ENCODE peak calls at places on chromosomes 12 and 14, in eight cellular contexts. D is transverse colon; X is tibial nerve; C is body of pancreas; A is astrocyte of the spinal cord; F is fibroblast of pulmonary artery; N is cardiac fibroblast; I is CD8-positive, alpha-beta T cell. L is an unnamed sample.

GRCh38 chr14:94024549-94024948 is 1.6 kb upstream of the OTUB2 start:
- DNase-seq in D (no peak), X (no peak), C (no peak), A (no peak), F (no peak), N (no peak), I (no peak), L (no peak)

GRCh38 chr12:122427403-122427802 is 4.9 kb upstream of the CLIP1 start:
- DNase-seq in D (no peak), X (no peak), C (no peak), A (no peak), F (no peak), N (no peak), I (no peak), L (no peak)

GRCh38 chr12:115417610-115418009 is 733.6 kb upstream of the TBX3 start:
- DNase-seq in D (no peak), X (no peak), C (no peak), A (no peak), F (no peak), N (no peak), I (no peak), L (no peak)

GRCh38 chr12:122079532-122080081 is 1.1 kb downstream of the MLXIP start:
- DNase-seq in D (no peak), X (no peak), C (peak; percentile 38), A (peak; percentile 12), F (no peak), N (no peak), I (no peak), L (peak; percentile 25)

GRCh38 chr14:57392830-57393229 is 2.4 kb downstream of the NAA30 start:
- DNase-seq in D (no peak), X (no peak), C (no peak), A (no peak), F (no peak), N (no peak), I (no peak), L (no peak)

GRCh38 chr12:106227641-106228319 is 20.0 kb downstream of the CKAP4 start:
- DNase-seq in D (peak; percentile 39), X (no peak), C (no peak), A (no peak), F (peak; percentile 42), N (peak; percentile 77), I (peak; percentile 86), L (peak; percentile 24)

GRCh38 chr14:53355581-53356112 is 202.5 kb upstream of the DDHD1 start:
- DNase-seq in D (no peak), X (no peak), C (no peak), A (peak; percentile 96), F (peak; percentile 50), N (peak; percentile 54), I (no peak), L (peak; percentile 58)

GRCh38 chr14:71532349-71532748 is 399.9 kb upstream of the RGS6 start:
- DNase-seq in D (no peak), X (no peak), C (no peak), A (peak; percentile 91), F (no peak), N (peak; percentile 86), I (no peak), L (peak; percentile 76)

GRCh38 chr14:30214014-30214413 is 286.4 kb upstream of the PRKD1 start:
- DNase-seq in D (no peak), X (no peak), C (no peak), A (peak; percentile 65), F (peak; percentile 24), N (peak; percentile 73), I (no peak), L (no peak)

GRCh38 chr14:21703357-21704339 is 30.0 kb upstream of the OR4E1 start:
- DNase-seq in D (no peak), X (no peak), C (no peak), A (no peak), F (no peak), N (peak; percentile 10), I (no peak), L (no peak)

GRCh38 chr14:55707365-55707804 is 127.4 kb downstream of the KTN1 start:
- DNase-seq in D (no peak), X (no peak), C (no peak), A (peak; percentile 65), F (peak; percentile 77), N (peak; percentile 77), I (no peak), L (peak; percentile 75)

GRCh38 chr14:54329082-54329695 is 67.6 kb upstream of the CDKN3 start:
- DNase-seq in D (peak; percentile 34), X (peak; percentile 17), C (peak; percentile 46), A (peak; percentile 78), F (peak; percentile 81), N (peak; percentile 78), I (no peak), L (peak; percentile 77)

GRCh38 chr12:77118696-77119095 is 53.3 kb upstream of the E2F7 start:
- DNase-seq in D (no peak), X (no peak), C (no peak), A (peak; percentile 50), F (no peak), N (peak; percentile 57), I (no peak), L (no peak)

GRCh38 chr12:50231346-50231745 is 52.0 kb downstream of the LIMA1 start:
- DNase-seq in D (no peak), X (no peak), C (no peak), A (no peak), F (no peak), N (no peak), I (no peak), L (no peak)

GRCh38 chr14:57988445-57988844 is 122.6 kb upstream of the SLC35F4 start:
- DNase-seq in D (no peak), X (no peak), C (no peak), A (no peak), F (no peak), N (no peak), I (no peak), L (no peak)

GRCh38 chr14:56562883-56563282 is 16.7 kb upstream of the TMEM260 start:
- DNase-seq in D (no peak), X (no peak), C (no peak), A (no peak), F (no peak), N (no peak), I (no peak), L (no peak)

GRCh38 chr12:10363922-10364838 is 25.7 kb downstream of the KLRK1 start:
- DNase-seq in D (peak; percentile 41), X (no peak), C (peak; percentile 36), A (peak; percentile 56), F (peak; percentile 55), N (peak; percentile 69), I (peak; percentile 31), L (peak; percentile 41)

GRCh38 chr12:92041742-92042141 is 103.9 kb downstream of the BTG1 start:
- DNase-seq in D (no peak), X (no peak), C (no peak), A (no peak), F (peak; percentile 41), N (peak; percentile 66), I (peak; percentile 26), L (no peak)

GRCh38 chr14:103628221-103628683 is 759 bp upstream of the KLC1 start:
- DNase-seq in D (peak; percentile 85), X (peak; percentile 51), C (peak; percentile 81), A (peak; percentile 79), F (peak; percentile 71), N (peak; percentile 87), I (no peak), L (peak; percentile 82)

GRCh38 chr14:73834258-73834620 is 17.4 kb upstream of the PTGR2 start:
- DNase-seq in D (no peak), X (no peak), C (no peak), A (no peak), F (no peak), N (no peak), I (no peak), L (no peak)

GRCh38 chr14:104682107-104682593 is 7.3 kb upstream of the INF2 start:
- DNase-seq in D (no peak), X (no peak), C (peak; percentile 4), A (no peak), F (no peak), N (no peak), I (no peak), L (no peak)

GRCh38 chr14:67950386-67950785 is 130.8 kb downstream of the RAD51B start:
- DNase-seq in D (no peak), X (no peak), C (no peak), A (no peak), F (no peak), N (no peak), I (no peak), L (no peak)

GRCh38 chr12:54497883-54498282 is 331 bp downstream of the NCKAP1L start:
- DNase-seq in D (no peak), X (no peak), C (no peak), A (no peak), F (no peak), N (no peak), I (no peak), L (no peak)

GRCh38 chr14:59439256-59440015 is 25.7 kb downstream of the GPR135 start:
- DNase-seq in D (no peak), X (no peak), C (no peak), A (peak; percentile 18), F (peak; percentile 92), N (peak; percentile 85), I (no peak), L (peak; percentile 93)

GRCh38 chr12:76249501-76249900 is 98.7 kb downstream of the BBS10 start:
- DNase-seq in D (no peak), X (no peak), C (no peak), A (no peak), F (no peak), N (no peak), I (no peak), L (no peak)

DNA sequence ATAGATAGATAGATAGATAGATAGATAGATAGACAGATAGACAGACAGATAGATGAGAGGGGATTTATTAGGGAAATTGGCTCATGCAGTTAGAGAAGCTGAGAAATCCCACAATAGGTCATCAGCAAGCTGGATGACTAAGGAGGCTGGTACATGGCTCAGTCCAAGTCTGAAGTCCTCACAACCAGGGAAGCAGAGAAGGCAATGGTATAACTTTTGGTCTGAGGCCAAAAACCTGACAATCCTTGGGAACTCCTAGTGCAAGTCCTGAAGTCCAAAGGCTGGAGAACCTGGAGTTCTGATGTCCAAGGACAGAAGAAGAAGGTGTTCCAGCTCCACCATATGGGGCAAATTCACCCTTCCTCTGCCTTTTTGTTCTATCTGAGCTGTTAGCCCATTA is 517.6 kb upstream of the ATP2B1 start:
- DNase-seq in D (no peak), X (no peak), C (no peak), A (no peak), F (no peak), N (no peak), I (no peak), L (no peak)
- TF ChIP-seq CTCF in D (no peak), X (no peak), C (no peak), A (no peak), F (no peak), N (no peak), I (no peak), L (no peak)

GRCh38 chr14:64983439-64984310 is 3.0 kb upstream of the FNTB start:
- DNase-seq in D (peak; percentile 33), X (no peak), C (peak; percentile 39), A (peak; percentile 72), F (peak; percentile 78), N (peak; percentile 77), I (peak; percentile 42), L (peak; percentile 80)
- H3K4me3 ChIP-seq in D (no peak overlapping the region), X (no peak overlapping the region), C (no peak overlapping the region), A (peak overlapping the region; percentile 17), F (peak overlapping the region; percentile 31), N (peak overlapping the region; percentile 31), I (peak overlapping the region; percentile 22), L (peak overlapping the region; percentile 32)

GRCh38 chr12:94925729-94926128 is 77.8 kb downstream of the NDUFA12 start:
- DNase-seq in D (no peak), X (no peak), C (no peak), A (no peak), F (no peak), N (no peak), I (no peak), L (no peak)
- TF ChIP-seq CTCF in D (no peak), X (no peak), C (no peak), A (no peak), F (no peak), N (no peak), I (no peak), L (no peak)

GRCh38 chr12:83121886-83122622 is 435.3 kb downstream of the TMTC2 start:
- DNase-seq in D (no peak), X (no peak), C (no peak), A (no peak), F (no peak), N (no peak), I (no peak), L (no peak)
- H3K4me3 ChIP-seq in D (no peak overlapping the region), X (no peak overlapping the region), C (no peak overlapping the region), A (no peak overlapping the region), F (no peak overlapping the region), N (no peak overlapping the region), I (no peak overlapping the region), L (no peak overlapping the region)